ENCODE peak calls at places on chromosomes 6 and 20, in eight cellular contexts. P is astrocyte of the spinal cord; O is tibial nerve; B is IMR-90; A is lower lobe of right lung; W is astrocyte of the cerebellum; Z is cardiac muscle cell; U is CD8-positive, alpha-beta T cell. M is an unnamed sample.

GRCh38 chr20:61543931-61544745 is 292.1 kb downstream of the CDH4 start:
- DNase-seq in P (no peak), O (no peak), B (no peak), A (no peak), W (no peak), Z (no peak), U (no peak), M (no peak)

GRCh38 chr6:16343593-16343992 is 105.2 kb downstream of the GMPR start:
- DNase-seq in P (no peak), O (no peak), B (no peak), A (no peak), W (no peak), Z (no peak), U (no peak), M (no peak)

GRCh38 chr6:121651420-121651819 is 216.0 kb downstream of the GJA1 start:
- DNase-seq in P (peak), O (no peak), B (peak), A (no peak), W (no peak), Z (no peak), U (no peak), M (no peak)

GRCh38 chr6:30974488-30975252 is 8.8 kb upstream of the MUC21 start:
- DNase-seq in P (no peak), O (no peak), B (no peak), A (no peak), W (no peak), Z (no peak), U (no peak), M (no peak)

GRCh38 chr6:32692019-32692418 is 25.6 kb upstream of the HLA-DQB1 start:
- DNase-seq in P (no peak), O (no peak), B (no peak), A (peak), W (no peak), Z (peak), U (peak), M (peak)

GRCh38 chr20:57656252-57656820 is 36.1 kb upstream of the ZBP1 start:
- DNase-seq in P (no peak), O (no peak), B (no peak), A (peak), W (no peak), Z (no peak), U (peak), M (peak)

GRCh38 chr6:15504581-15505350 is 158.1 kb downstream of the DTNBP1 start:
- DNase-seq in P (peak), O (peak), B (peak), A (no peak), W (peak), Z (no peak), U (no peak), M (peak)

GRCh38 chr6:139944131-139944530 is 569.7 kb upstream of the CITED2 start:
- DNase-seq in P (no peak), O (no peak), B (no peak), A (no peak), W (no peak), Z (no peak), U (no peak), M (no peak)

GRCh38 chr20:1533059-1533458 is 24.4 kb downstream of the SIRPD start:
- DNase-seq in P (no peak), O (no peak), B (no peak), A (no peak), W (no peak), Z (no peak), U (no peak), M (no peak)

GRCh38 chr6:68653074-68653705 is 18.1 kb downstream of the ADGRB3 start:
- DNase-seq in P (no peak), O (no peak), B (no peak), A (no peak), W (no peak), Z (no peak), U (no peak), M (no peak)

GRCh38 chr6:19781269-19781668 is 55.9 kb upstream of the ID4 start:
- DNase-seq in P (no peak), O (no peak), B (no peak), A (no peak), W (no peak), Z (no peak), U (no peak), M (no peak)

GRCh38 chr20:25047766-25048165 is 10.2 kb downstream of the ACSS1 start:
- DNase-seq in P (no peak), O (peak), B (no peak), A (peak), W (no peak), Z (no peak), U (no peak), M (no peak)

GRCh38 chr6:12343440-12344162 is 53.4 kb downstream of the EDN1 start:
- DNase-seq in P (no peak), O (no peak), B (peak), A (no peak), W (no peak), Z (no peak), U (no peak), M (no peak)

GRCh38 chr6:40164345-40164755 is 230.1 kb upstream of the MOCS1 start:
- DNase-seq in P (no peak), O (peak), B (no peak), A (no peak), W (no peak), Z (no peak), U (no peak), M (no peak)

GRCh38 chr6:121590438-121590837 is 155.0 kb downstream of the GJA1 start:
- DNase-seq in P (no peak), O (no peak), B (peak), A (no peak), W (no peak), Z (no peak), U (no peak), M (no peak)

GRCh38 chr6:107523054-107523791 is 33.3 kb downstream of the SOBP start:
- DNase-seq in P (no peak), O (no peak), B (no peak), A (peak), W (no peak), Z (no peak), U (no peak), M (no peak)

GRCh38 chr6:128121190-128121589 is 220.3 kb upstream of the THEMIS start:
- DNase-seq in P (no peak), O (no peak), B (no peak), A (no peak), W (no peak), Z (no peak), U (no peak), M (no peak)

GRCh38 chr20:59421920-59422637 is 121.7 kb downstream of the EDN3 start:
- DNase-seq in P (no peak), O (no peak), B (no peak), A (no peak), W (no peak), Z (no peak), U (no peak), M (no peak)

GRCh38 chr6:148854086-148854485 is 107.3 kb downstream of the UST start:
- DNase-seq in P (no peak), O (no peak), B (no peak), A (no peak), W (no peak), Z (no peak), U (no peak), M (no peak)

GRCh38 chr6:4920914-4921410 is 82.9 kb downstream of the RPP40 start:
- DNase-seq in P (no peak), O (no peak), B (peak), A (no peak), W (no peak), Z (no peak), U (no peak), M (no peak)

GRCh38 chr6:14671937-14672336 is 554.4 kb downstream of the CD83 start:
- DNase-seq in P (no peak), O (no peak), B (no peak), A (no peak), W (no peak), Z (no peak), U (no peak), M (no peak)

DNA sequence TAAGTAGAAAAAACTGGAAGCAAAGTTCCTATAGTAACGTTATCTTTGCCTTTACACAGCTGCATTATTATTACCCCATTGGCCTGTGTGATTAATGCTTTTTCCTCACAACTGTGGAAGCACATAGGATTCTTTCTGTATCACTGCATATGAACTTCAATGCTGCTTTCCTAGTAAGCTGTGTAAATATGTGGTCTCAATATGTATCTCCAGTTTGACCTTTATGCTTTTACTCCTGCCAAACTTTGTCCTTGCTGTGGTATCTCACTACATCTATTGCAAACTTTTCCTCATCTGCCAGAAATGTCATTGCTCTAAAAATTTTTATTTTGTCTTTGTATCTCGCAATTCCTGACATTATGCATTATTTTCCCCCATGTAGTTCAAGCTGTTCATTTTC is 168.6 kb downstream of the ZFAND3 start:
- DNase-seq in P (peak), O (no peak), B (peak), A (no peak), W (no peak), Z (no peak), U (no peak), M (no peak)
- H3K4me3 ChIP-seq in P (no peak), O (no peak), B (no peak), A (no peak), W (no peak), Z (no peak), U (no peak), M (no peak)

DNA sequence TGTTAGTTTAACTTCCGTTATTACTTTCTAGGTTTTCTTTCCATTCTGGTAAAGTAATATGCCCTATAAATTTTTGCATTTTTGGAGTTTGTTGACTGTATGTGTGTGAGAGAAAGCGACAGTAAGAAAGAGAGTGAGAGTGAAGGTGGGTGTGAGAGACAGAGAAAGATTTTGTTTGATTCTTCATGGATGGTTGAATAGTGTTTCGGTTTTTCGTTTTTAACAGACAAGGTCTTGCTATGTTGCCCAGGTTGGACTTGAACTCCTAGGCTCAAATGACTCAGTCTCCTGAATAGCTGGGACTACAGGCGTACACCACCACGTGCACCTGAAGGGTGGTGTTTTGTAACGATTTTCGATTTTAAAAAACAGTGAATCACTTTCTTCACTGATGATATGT is 329.1 kb upstream of the RUNX2 start:
- DNase-seq in P (no peak), O (no peak), B (no peak), A (no peak), W (no peak), Z (no peak), U (no peak), M (no peak)
- TF ChIP-seq CTCF in P (no peak), O (no peak), B (no peak), A (no peak), W (no peak), Z (no peak), U (no peak), M (no peak)

GRCh38 chr20:33338465-33339258 is 55.6 kb downstream of the BPIFB1 start:
- DNase-seq in P (no peak), O (no peak), B (no peak), A (no peak), W (no peak), Z (no peak), U (no peak), M (no peak)
- H3K4me3 ChIP-seq in P (no peak), O (no peak), B (no peak), A (no peak), W (no peak), Z (no peak), U (no peak), M (no peak)

GRCh38 chr6:87487555-87487954 is 14.8 kb downstream of the SLC35A1 start:
- DNase-seq in P (no peak), O (no peak), B (peak), A (no peak), W (peak), Z (no peak), U (no peak), M (no peak)

GRCh38 chr6:87484491-87484890 is 11.7 kb downstream of the SLC35A1 start:
- DNase-seq in P (no peak), O (no peak), B (no peak), A (no peak), W (no peak), Z (no peak), U (no peak), M (no peak)

GRCh38 chr6:87483929-87484328 is 11.2 kb downstream of the SLC35A1 start:
- DNase-seq in P (peak), O (no peak), B (peak), A (no peak), W (peak), Z (no peak), U (no peak), M (no peak)

GRCh38 chr6:87482382-87482781 is 9.6 kb downstream of the SLC35A1 start:
- DNase-seq in P (no peak), O (no peak), B (no peak), A (no peak), W (no peak), Z (no peak), U (no peak), M (no peak)

DNA sequence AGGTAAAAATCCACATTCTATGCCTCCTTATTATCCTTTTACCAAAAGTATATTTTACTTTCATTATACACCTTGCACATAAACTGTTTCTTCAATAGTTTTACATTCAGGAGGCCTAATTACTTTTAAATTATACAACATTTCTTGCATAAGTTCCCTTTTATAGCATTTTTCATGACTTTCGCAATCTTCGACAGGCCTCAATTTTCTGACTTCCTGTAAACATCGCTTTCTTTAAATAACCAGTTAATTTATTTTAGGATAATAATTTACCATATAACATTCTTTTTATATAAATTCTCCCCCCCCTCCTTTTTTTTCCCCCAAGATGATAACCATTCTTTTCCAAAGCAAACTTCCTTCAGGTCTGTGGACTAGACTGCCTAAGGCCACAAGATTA is 9.2 kb downstream of the SLC35A1 start:
- DNase-seq in P (no peak), O (no peak), B (no peak), A (no peak), W (no peak), Z (no peak), U (no peak), M (no peak)
- TF ChIP-seq CTCF in P (no peak), O (no peak), B (no peak), A (no peak), W (no peak), Z (no peak), U (no peak), M (no peak)